ENCODE peak calls at places on chromosomes 3 and 15, in five cellular contexts. K, Z, D, L and H are unnamed samples. For H3K4me1 and H3K27me3, the result is how much of the 10 kb centered on the place peaks cover.

GRCh38 chr3:161267646-161268045 is 46.5 kb downstream of the NMD3 start:
- DNase-seq in D (no peak), L (no peak), K (no peak), Z (no peak), H (no peak)

GRCh38 chr15:97961067-97961954 is 808 bp downstream of the ARRDC4 start:
- DNase-seq in K (peak), Z (peak), L (no peak), D (peak), H (peak)

GRCh38 chr3:149480326-149481017 is 6.0 kb downstream of the TM4SF4 start:
- DNase-seq in D (peak), Z (peak), K (peak), L (no peak), H (peak)

GRCh38 chr3:66297260-66297863 is 76.6 kb downstream of the SLC25A26 start:
- DNase-seq in L (no peak), K (no peak), Z (no peak), D (no peak), H (no peak)

GRCh38 chr3:144953959-144954358 is 982.3 kb downstream of the DIPK2A start:
- DNase-seq in Z (no peak), K (no peak), D (no peak), L (no peak), H (no peak)

GRCh38 chr3:45716790-45717336 is 27.7 kb downstream of the SACM1L start:
- DNase-seq in K (no peak), Z (no peak), D (no peak), L (no peak), H (no peak)

GRCh38 chr15:60994842-60995495 is 234.1 kb downstream of the RORA start:
- DNase-seq in K (no peak), L (no peak), Z (no peak), D (no peak), H (no peak)

GRCh38 chr3:65751123-65751700 is 287.5 kb downstream of the MAGI1 start:
- DNase-seq in K (no peak), L (no peak), Z (no peak), D (no peak), H (no peak)

GRCh38 chr15:60299452-60300047 is 98.2 kb downstream of the ANXA2 start:
- DNase-seq in K (no peak), Z (no peak), L (no peak), D (no peak), H (no peak)

GRCh38 chr3:51535146-51536019 is 3.1 kb upstream of the RAD54L2 start:
- DNase-seq in Z (no peak), K (no peak), L (no peak), D (no peak), H (no peak)

GRCh38 chr15:92451225-92451825 is 57.6 kb downstream of the ST8SIA2 start:
- DNase-seq in D (no peak), Z (no peak), L (no peak), K (no peak), H (no peak)

GRCh38 chr3:174662653-174663052 is 196.5 kb upstream of the NAALADL2 start:
- DNase-seq in L (no peak), D (no peak), K (no peak), Z (no peak), H (no peak)

GRCh38 chr3:195460355-195460754 is 17.5 kb upstream of the ACAP2 start:
- DNase-seq in D (no peak), Z (no peak), K (no peak), L (no peak), H (no peak)

GRCh38 chr3:131917006-131917405 is 117.8 kb downstream of the CPNE4 start:
- DNase-seq in Z (no peak), K (no peak), L (no peak), D (no peak), H (no peak)

GRCh38 chr3:129039271-129040038 is 21.1 kb upstream of the GP9 start:
- DNase-seq in K (no peak), L (no peak), D (peak), Z (no peak), H (no peak)

GRCh38 chr3:17047162-17047561 is 162.4 kb downstream of the PLCL2 start:
- DNase-seq in Z (no peak), D (no peak), K (no peak), L (no peak), H (no peak)

GRCh38 chr15:91408476-91409076 is 308.5 kb downstream of the SV2B start:
- DNase-seq in D (no peak), Z (no peak), L (no peak), K (no peak), H (no peak)

GRCh38 chr3:157204880-157205279 is 44.9 kb upstream of the CCNL1 start:
- DNase-seq in Z (no peak), K (no peak), L (no peak), D (no peak), H (no peak)

GRCh38 chr3:52007291-52007690 is 11.6 kb upstream of the RPL29 start:
- DNase-seq in L (no peak), K (no peak), D (no peak), Z (no peak), H (no peak)

GRCh38 chr15:48177383-48177874 is 666 bp downstream of the MYEF2 start:
- DNase-seq in L (no peak), K (peak), Z (no peak), D (no peak), H (no peak)

GRCh38 chr3:133254151-133254550 is 145.7 kb upstream of the BFSP2 start:
- DNase-seq in D (no peak), K (no peak), L (no peak), Z (no peak), H (no peak)

GRCh38 chr3:105523496-105523895 is 156.8 kb downstream of the ALCAM start:
- DNase-seq in K (no peak), Z (no peak), L (no peak), D (no peak), H (no peak)

GRCh38 chr15:96330064-96330449 is 443 bp upstream of the NR2F2 start:
- DNase-seq in L (no peak), K (no peak), D (peak), Z (peak), H (no peak)

GRCh38 chr3:114694251-114694650 is 400.4 kb downstream of the TIGIT start:
- DNase-seq in D (no peak), Z (no peak), L (no peak), K (no peak), H (no peak)

GRCh38 chr3:87595798-87596197 is 319.4 kb upstream of the POU1F1 start:
- DNase-seq in D (no peak), Z (no peak), L (no peak), K (no peak), H (no peak)

DNA sequence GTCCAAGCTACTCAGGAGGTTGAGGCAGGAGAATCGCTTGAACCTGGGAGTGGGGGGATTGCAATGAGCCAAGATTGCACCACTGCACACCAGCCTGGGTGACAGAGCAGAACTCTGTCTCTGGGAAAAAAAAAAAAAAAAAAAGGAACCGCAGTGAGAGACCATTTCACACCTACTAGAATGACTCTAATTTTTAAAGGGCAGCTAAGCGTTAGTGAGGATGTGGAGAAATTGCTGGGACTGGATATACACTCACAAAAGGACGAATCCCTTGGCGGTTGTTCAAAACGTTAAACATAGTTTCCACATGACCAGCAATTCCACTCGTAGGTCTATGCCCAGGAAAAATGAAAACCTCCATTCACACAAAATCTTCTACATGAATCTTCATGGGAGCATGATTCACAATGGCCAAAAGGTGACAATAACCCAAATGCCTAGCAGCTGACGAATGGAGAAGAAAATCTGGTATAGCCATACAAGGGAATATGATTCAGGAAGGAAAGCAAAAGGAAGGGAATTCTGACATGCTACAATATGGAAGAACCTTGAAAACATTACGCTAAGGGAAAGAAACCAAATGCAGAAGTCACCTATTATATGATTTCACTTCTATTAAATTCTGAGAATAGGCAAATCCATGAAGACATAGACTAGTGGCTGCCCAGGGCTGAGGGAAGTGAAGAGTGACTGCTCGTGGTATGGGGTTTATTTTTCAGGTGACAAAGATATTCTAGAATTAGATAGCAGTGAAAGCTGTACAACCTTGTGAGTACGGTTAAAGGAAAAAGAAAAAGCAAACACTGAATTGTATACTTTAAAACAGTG is 126.9 kb downstream of the CHSY1 start:
- DNase-seq in K (no peak), Z (peak), D (no peak), L (no peak), H (no peak)
- H3K4me1 ChIP-seq in K (under half), Z (half or more), D (under half), L (under half), H (under half)

GRCh38 chr15:70420421-70421196 is 322.9 kb upstream of the TLE3 start:
- DNase-seq in K (no peak), D (no peak), Z (no peak), L (no peak), H (peak)
- H3K27me3 ChIP-seq in K (under half), D (under half), Z (under half), L (under half), H (under half)

DNA sequence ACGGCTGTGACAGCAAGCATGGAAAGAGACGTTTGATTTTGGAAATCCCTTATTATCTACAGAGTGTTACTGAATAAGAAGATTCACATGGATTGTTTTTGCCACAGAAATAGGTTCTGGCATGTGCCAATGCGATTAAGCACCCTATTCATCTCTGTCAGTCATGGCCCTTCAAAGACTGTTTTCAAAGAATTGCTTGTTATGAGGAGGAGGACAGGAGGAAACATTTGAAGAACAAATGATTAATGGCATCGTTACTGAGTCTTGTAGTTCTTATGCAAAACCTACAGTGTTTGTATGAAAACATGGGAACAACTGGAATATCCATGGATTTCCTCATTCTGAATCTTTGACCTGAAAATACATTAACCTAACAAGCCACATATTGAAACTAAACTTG is 86.2 kb downstream of the EPHA6 start:
- DNase-seq in K (no peak), Z (no peak), L (no peak), D (no peak), H (no peak)
- H3K4me1 ChIP-seq in K (under half), Z (under half), L (under half), D (under half), H (under half)

GRCh38 chr3:184380210-184380626 is 364 bp downstream of the CHRD start:
- DNase-seq in K (no peak), D (peak), Z (peak), L (no peak), H (peak)
- H3K27me3 ChIP-seq in K (under half), D (under half), Z (half or more), L (under half), H (under half)